ENCODE peak calls at places on chromosome 1, in five cellular contexts. G is progenitor cell of endocrine pancreas, Y is B cell, S is HL-60, C is body of pancreas. K is an unnamed sample.

GRCh38 chr1:158117854-158118691 is 62.6 kb upstream of the CD1D start:
- DNase-seq in S (no peak), G (peak), C (peak), Y (peak), K (no peak)

GRCh38 chr1:25703671-25704637 is 87.4 kb downstream of the MAN1C1 start:
- DNase-seq in G (no peak), Y (no peak), C (no peak), S (no peak), K (peak)

GRCh38 chr1:208207388-208208131 is 36.6 kb downstream of the PLXNA2 start:
- DNase-seq in S (no peak), C (peak), G (no peak), Y (no peak), K (no peak)

GRCh38 chr1:240824238-240824637 is 212.3 kb upstream of the GREM2 start:
- DNase-seq in Y (no peak), G (no peak), C (no peak), S (no peak), K (no peak)

GRCh38 chr1:110340207-110340468 is 961 bp downstream of the RBM15 start:
- DNase-seq in C (peak), Y (no peak), S (no peak), G (no peak), K (no peak)

GRCh38 chr1:98467122-98467521 is 194.4 kb upstream of the SNX7 start:
- DNase-seq in Y (no peak), C (no peak), G (no peak), S (no peak), K (no peak)

GRCh38 chr1:230518511-230518910 is 92.4 kb upstream of the PGBD5 start:
- DNase-seq in G (no peak), Y (no peak), C (no peak), S (no peak), K (no peak)

GRCh38 chr1:28458237-28459228 is 47.3 kb upstream of the RCC1 start:
- DNase-seq in Y (no peak), G (no peak), S (no peak), C (no peak), K (no peak)

GRCh38 chr1:21664806-21665588 is 4.2 kb downstream of the RAP1GAP start:
- DNase-seq in C (no peak), G (no peak), Y (no peak), S (no peak), K (no peak)

GRCh38 chr1:51969038-51969705 is 21.3 kb downstream of the RAB3B start:
- DNase-seq in Y (no peak), C (peak), G (no peak), S (no peak), K (no peak)

DNA sequence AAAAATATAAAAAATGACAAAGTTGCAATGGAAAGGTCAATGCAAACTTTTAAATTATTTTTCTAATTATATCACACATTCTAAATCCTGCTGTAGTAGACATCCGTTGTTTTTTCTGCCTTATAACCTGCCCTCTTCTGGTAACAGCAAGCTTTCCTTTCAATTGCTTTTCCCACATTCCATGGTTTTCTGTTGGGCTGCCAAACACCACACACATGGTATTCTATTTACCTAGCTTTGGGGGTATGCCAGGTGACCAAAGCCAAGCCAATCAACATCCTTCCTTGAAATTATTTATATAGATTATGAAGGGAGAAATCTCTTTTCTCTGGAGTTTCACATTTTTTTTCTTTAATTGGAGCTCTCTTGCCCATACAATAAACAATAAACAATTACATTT is 3.4 kb upstream of the LAMC1 start:
- DNase-seq in Y (no peak), C (peak), G (no peak), S (no peak), K (no peak)
- TF ChIP-seq CTCF in Y (no peak), C (peak), G (no peak), S (no peak), K (no peak)

GRCh38 chr1:62271137-62271536 is 48.1 kb downstream of the KANK4 start:
- DNase-seq in Y (no peak), C (no peak), G (no peak), S (no peak), K (no peak)

GRCh38 chr1:62269439-62269838 is 49.8 kb downstream of the KANK4 start:
- DNase-seq in Y (no peak), S (no peak), G (no peak), C (no peak), K (no peak)

GRCh38 chr1:62273953-62274352 is 45.3 kb downstream of the KANK4 start:
- DNase-seq in Y (no peak), C (no peak), G (no peak), S (no peak), K (no peak)

GRCh38 chr1:62274496-62274895 is 44.7 kb downstream of the KANK4 start:
- DNase-seq in G (no peak), C (no peak), Y (no peak), S (no peak), K (no peak)

GRCh38 chr1:62271932-62272728 is 47.1 kb downstream of the KANK4 start:
- DNase-seq in C (no peak), G (no peak), Y (no peak), S (no peak), K (no peak)
- TF ChIP-seq CTCF in C (no peak), G (peak), Y (no peak), S (no peak), K (no peak)

GRCh38 chr1:1264868-1265272 is 8.8 kb downstream of the UBE2J2 start:
- DNase-seq in C (no peak), Y (no peak), S (no peak), G (no peak), K (no peak)
- TF ChIP-seq CTCF in C (no peak), Y (peak), S (peak), G (peak), K (no peak)

DNA sequence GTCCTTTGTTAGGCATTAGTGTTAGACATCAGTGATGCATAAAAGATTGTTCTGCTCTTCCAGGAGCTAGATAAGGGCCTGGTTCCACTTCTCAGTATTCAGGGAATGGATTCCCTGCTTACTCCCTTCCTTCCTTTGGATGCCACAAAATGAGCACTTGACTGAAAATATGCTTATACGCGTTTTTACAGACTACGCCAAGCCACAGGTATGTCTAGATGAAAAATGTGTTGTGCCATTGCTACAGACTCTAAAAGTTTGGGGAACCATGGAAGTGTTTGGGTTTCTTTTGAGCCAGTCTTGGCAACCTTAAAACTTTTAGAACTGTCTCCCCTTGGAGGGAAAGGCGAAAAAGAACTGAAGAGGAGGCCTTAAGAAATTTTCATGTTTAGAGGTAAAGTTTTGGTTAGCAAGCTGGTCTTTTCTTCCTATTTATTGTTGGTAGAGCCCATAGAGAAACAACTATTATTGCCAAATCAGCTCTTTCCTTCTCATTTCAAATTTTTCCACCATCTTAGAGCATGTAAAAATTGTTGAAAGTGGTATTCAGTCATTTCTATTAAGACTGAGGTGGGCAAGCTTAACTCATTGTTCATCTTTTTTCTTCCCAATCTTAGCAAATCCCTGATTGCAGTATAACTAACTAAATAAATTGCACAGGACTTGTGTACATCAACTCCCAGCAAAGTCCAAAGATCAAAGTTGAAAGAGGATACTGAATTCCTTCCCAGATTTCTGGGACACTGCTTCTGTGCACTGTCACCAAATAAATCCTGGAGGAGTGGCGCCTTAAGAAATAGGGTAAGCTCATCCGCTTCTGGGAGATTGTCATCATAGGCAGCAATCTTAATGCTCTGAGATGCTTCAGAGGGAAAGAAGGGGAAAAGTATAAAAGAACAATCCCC is 18.9 kb downstream of the FGGY start:
- DNase-seq in S (no peak), Y (no peak), C (no peak), G (no peak), K (no peak)
- TF ChIP-seq CTCF in S (no peak), Y (no peak), C (no peak), G (no peak), K (no peak)